ENCODE peak calls at places on chromosomes 4 and X, in seven cellular contexts. X is HEK293T; F is activated CD4-positive, alpha-beta T cell treated with anti-CD3 and anti-CD28 coated beads for 36 hours; B is iPS-NIHi11; V is uterus; Z is midbrain; I is HCEC 1CT. C is an unnamed sample.

GRCh38 chrX:130330706-130331105 is 9.0 kb upstream of the SLC25A14 start:
- DNase-seq in X (peak), F (peak), B (peak), V (no peak), Z (peak), I (peak), C (peak)

GRCh38 chr4:126071346-126072333 is 756.9 kb downstream of the FAT4 start:
- DNase-seq in X (no peak), F (no peak), B (no peak), V (no peak), Z (peak), I (peak), C (peak)

GRCh38 chrX:103656623-103657022 is 27.8 kb downstream of the TCEAL1 start:
- DNase-seq in X (no peak), F (no peak), B (no peak), V (no peak), Z (no peak), I (peak), C (no peak)

GRCh38 chrX:116318672-116319071 is 117.7 kb upstream of the SLC6A14 start:
- DNase-seq in X (no peak), F (no peak), B (no peak), V (no peak), Z (no peak), I (no peak), C (no peak)

GRCh38 chrX:101262590-101262989 is 28.5 kb downstream of the TAF7L start:
- DNase-seq in X (no peak), F (no peak), B (no peak), V (no peak), Z (no peak), I (no peak), C (no peak)

GRCh38 chr4:113478032-113478431 is 283.5 kb downstream of the CAMK2D start:
- DNase-seq in X (no peak), F (no peak), B (no peak), V (no peak), Z (no peak), I (no peak), C (no peak)

GRCh38 chr4:180641495-180641894 is 1601.7 kb upstream of the TENM3 start:
- DNase-seq in X (no peak), F (no peak), B (no peak), V (no peak), Z (no peak), I (no peak), C (no peak)

GRCh38 chr4:99190336-99190735 is 28.7 kb downstream of the ADH6 start:
- DNase-seq in X (no peak), F (no peak), B (no peak), V (no peak), Z (no peak), I (no peak), C (no peak)

GRCh38 chr4:673349-674091 is 556 bp downstream of the ATP5ME start:
- DNase-seq in X (peak), F (peak), B (no peak), V (no peak), Z (no peak), I (no peak), C (no peak)

GRCh38 chr4:26083987-26084386 is 170.0 kb downstream of the SMIM20 start:
- DNase-seq in X (peak), F (peak), B (peak), V (peak), Z (no peak), I (peak), C (no peak)

GRCh38 chr4:177177446-177178160 is 132.1 kb upstream of the NEIL3 start:
- DNase-seq in X (no peak), F (no peak), B (no peak), V (no peak), Z (no peak), I (peak), C (no peak)

GRCh38 chrX:75544760-75545159 is 21.9 kb upstream of the ZDHHC15 start:
- DNase-seq in X (no peak), F (no peak), B (no peak), V (no peak), Z (no peak), I (no peak), C (no peak)

GRCh38 chr4:150211016-150211415 is 132.8 kb downstream of the DCLK2 start:
- DNase-seq in X (no peak), F (no peak), B (no peak), V (no peak), Z (no peak), I (no peak), C (no peak)

GRCh38 chrX:39688576-39689373 is 409.0 kb downstream of the BCOR start:
- DNase-seq in X (peak), F (peak), B (peak), V (peak), Z (peak), I (no peak), C (peak)

GRCh38 chrX:104280609-104281008 is 25.9 kb upstream of the ESX1 start:
- DNase-seq in X (no peak), F (no peak), B (no peak), V (no peak), Z (no peak), I (no peak), C (no peak)

GRCh38 chr4:26758899-26759298 is 101.7 kb upstream of the STIM2 start:
- DNase-seq in X (no peak), F (no peak), B (no peak), V (no peak), Z (no peak), I (no peak), C (no peak)

GRCh38 chrX:41502004-41502403 is 54.9 kb downstream of the NYX start:
- DNase-seq in X (no peak), F (no peak), B (no peak), V (no peak), Z (no peak), I (no peak), C (no peak)

GRCh38 chr4:153345011-153345981 is 808 bp downstream of the MND1 start:
- DNase-seq in X (peak), F (peak), B (peak), V (no peak), Z (no peak), I (peak), C (peak)

GRCh38 chr4:33961751-33962150 is 2282.6 kb downstream of the ARAP2 start:
- DNase-seq in X (no peak), F (no peak), B (no peak), V (no peak), Z (no peak), I (peak), C (no peak)

GRCh38 chrX:135421537-135421931 is 210 bp upstream of the SMIM10L2A start:
- DNase-seq in X (peak), F (peak), B (peak), V (peak), Z (peak), I (peak), C (peak)

GRCh38 chr4:2084316-2084715 is 25.2 kb downstream of the NAT8L start:
- DNase-seq in X (no peak), F (no peak), B (no peak), V (no peak), Z (no peak), I (no peak), C (no peak)

GRCh38 chr4:98641906-98642668 is 16.3 kb downstream of the TSPAN5 start:
- DNase-seq in X (no peak), F (no peak), B (no peak), V (no peak), Z (no peak), I (no peak), C (no peak)

GRCh38 chrX:114508836-114509235 is 75.0 kb upstream of the HTR2C start:
- DNase-seq in X (no peak), F (no peak), B (no peak), V (no peak), Z (no peak), I (no peak), C (no peak)

GRCh38 chr4:2937986-2938385 is 25.2 kb downstream of the NOP14 start:
- DNase-seq in X (no peak), F (no peak), B (no peak), V (no peak), Z (no peak), I (no peak), C (no peak)

GRCh38 chrX:153727108-153727931 is 2.7 kb downstream of the ABCD1 start:
- DNase-seq in X (no peak), F (no peak), B (peak), V (no peak), Z (peak), I (no peak), C (no peak)

GRCh38 chr4:81527115-81527514 is 55.4 kb upstream of the RASGEF1B start:
- DNase-seq in X (no peak), F (no peak), B (no peak), V (no peak), Z (no peak), I (no peak), C (no peak)

GRCh38 chrX:138986235-138986634 is 274.7 kb upstream of the FGF13 start:
- DNase-seq in X (no peak), F (no peak), B (no peak), V (no peak), Z (no peak), I (peak), C (no peak)

GRCh38 chr4:17124767-17125166 is 226.3 kb upstream of the LDB2 start:
- DNase-seq in X (no peak), F (no peak), B (no peak), V (no peak), Z (no peak), I (no peak), C (no peak)

GRCh38 chr4:75821966-75822365 is 80.3 kb downstream of the PPEF2 start:
- DNase-seq in X (no peak), F (no peak), B (no peak), V (no peak), Z (no peak), I (peak), C (no peak)

GRCh38 chr4:145333786-145334185 is 147.9 kb upstream of the SMAD1 start:
- DNase-seq in X (no peak), F (no peak), B (no peak), V (no peak), Z (no peak), I (no peak), C (no peak)